ENCODE peak calls at places on chromosome 17, in four cellular contexts. One of them, this sample, is unnamed. For H3K9me3, the result is how much of the 10 kb centered on the place peaks cover.

GRCh38 chr17:29617125-29617480 is 5.6 kb downstream of the CORO6 start:
- DNase-seq in GM23248: peak
- DNase-seq in CD8-positive, alpha-beta T cell: peak
- DNase-seq in naive thymus-derived CD4-positive, alpha-beta T cell: peak
- DNase-seq in this sample: peak

GRCh38 chr17:35731932-35732805 is 730 bp downstream of the RASL10B start:
- DNase-seq in GM23248: peak
- DNase-seq in CD8-positive, alpha-beta T cell: peak
- DNase-seq in naive thymus-derived CD4-positive, alpha-beta T cell: no peak
- DNase-seq in this sample: no peak

GRCh38 chr17:14297161-14297851 is 3.6 kb upstream of the HS3ST3B1 start:
- DNase-seq in GM23248: peak
- DNase-seq in CD8-positive, alpha-beta T cell: peak
- DNase-seq in naive thymus-derived CD4-positive, alpha-beta T cell: peak
- DNase-seq in this sample: peak

GRCh38 chr17:38705803-38706624 is 941 bp downstream of the MLLT6 start:
- DNase-seq in GM23248: peak
- DNase-seq in CD8-positive, alpha-beta T cell: peak
- DNase-seq in naive thymus-derived CD4-positive, alpha-beta T cell: no peak
- DNase-seq in this sample: no peak

GRCh38 chr17:66850692-66851091 is 15.8 kb downstream of the CACNG5 start:
- DNase-seq in GM23248: no peak
- DNase-seq in CD8-positive, alpha-beta T cell: no peak
- DNase-seq in naive thymus-derived CD4-positive, alpha-beta T cell: no peak
- DNase-seq in this sample: no peak

GRCh38 chr17:63956296-63956920 is 16.3 kb downstream of the SCN4A start:
- DNase-seq in GM23248: peak
- DNase-seq in CD8-positive, alpha-beta T cell: no peak
- DNase-seq in naive thymus-derived CD4-positive, alpha-beta T cell: no peak
- DNase-seq in this sample: no peak

GRCh38 chr17:29763273-29763672 is 140.6 kb upstream of the CORO6 start:
- DNase-seq in GM23248: no peak
- DNase-seq in CD8-positive, alpha-beta T cell: no peak
- DNase-seq in naive thymus-derived CD4-positive, alpha-beta T cell: no peak
- DNase-seq in this sample: no peak

GRCh38 chr17:72376486-72377345 is 255.9 kb downstream of the SOX9 start:
- DNase-seq in GM23248: peak
- DNase-seq in CD8-positive, alpha-beta T cell: no peak
- DNase-seq in naive thymus-derived CD4-positive, alpha-beta T cell: no peak
- DNase-seq in this sample: no peak

GRCh38 chr17:50185724-50186545 is 15.5 kb downstream of the COL1A1 start:
- DNase-seq in GM23248: peak
- DNase-seq in CD8-positive, alpha-beta T cell: no peak
- DNase-seq in naive thymus-derived CD4-positive, alpha-beta T cell: no peak
- DNase-seq in this sample: no peak

GRCh38 chr17:20083460-20083859 is 74.3 kb downstream of the SPECC1 start:
- DNase-seq in GM23248: peak
- DNase-seq in CD8-positive, alpha-beta T cell: no peak
- DNase-seq in naive thymus-derived CD4-positive, alpha-beta T cell: no peak
- DNase-seq in this sample: no peak

GRCh38 chr17:66636111-66636510 is 198.8 kb upstream of the CACNG5 start:
- DNase-seq in GM23248: peak
- DNase-seq in CD8-positive, alpha-beta T cell: peak
- DNase-seq in naive thymus-derived CD4-positive, alpha-beta T cell: no peak
- DNase-seq in this sample: no peak

GRCh38 chr17:27569257-27569722 is 61.7 kb upstream of the LGALS9 start:
- DNase-seq in GM23248: peak
- DNase-seq in CD8-positive, alpha-beta T cell: peak
- DNase-seq in naive thymus-derived CD4-positive, alpha-beta T cell: peak
- DNase-seq in this sample: no peak

GRCh38 chr17:48878920-48879898 is 13.4 kb upstream of the ATP5MC1 start:
- DNase-seq in GM23248: peak
- DNase-seq in CD8-positive, alpha-beta T cell: peak
- DNase-seq in naive thymus-derived CD4-positive, alpha-beta T cell: peak
- DNase-seq in this sample: peak

GRCh38 chr17:66724581-66725341 is 110.2 kb upstream of the CACNG5 start:
- DNase-seq in GM23248: peak
- DNase-seq in CD8-positive, alpha-beta T cell: no peak
- DNase-seq in naive thymus-derived CD4-positive, alpha-beta T cell: no peak
- DNase-seq in this sample: no peak

GRCh38 chr17:31318298-31319190 is 2.9 kb downstream of the EVI2A start:
- DNase-seq in GM23248: peak
- DNase-seq in CD8-positive, alpha-beta T cell: peak
- DNase-seq in naive thymus-derived CD4-positive, alpha-beta T cell: peak
- DNase-seq in this sample: no peak

GRCh38 chr17:57908278-57908677 is 46.9 kb downstream of the CUEDC1 start:
- DNase-seq in GM23248: no peak
- DNase-seq in CD8-positive, alpha-beta T cell: no peak
- DNase-seq in naive thymus-derived CD4-positive, alpha-beta T cell: no peak
- DNase-seq in this sample: no peak

GRCh38 chr17:19386276-19386863 is 620 bp downstream of the MFAP4 start:
- DNase-seq in GM23248: peak
- DNase-seq in CD8-positive, alpha-beta T cell: no peak
- DNase-seq in naive thymus-derived CD4-positive, alpha-beta T cell: no peak
- DNase-seq in this sample: no peak

GRCh38 chr17:11986939-11987329 is 10.3 kb downstream of the ZNF18 start:
- DNase-seq in GM23248: peak
- DNase-seq in CD8-positive, alpha-beta T cell: no peak
- DNase-seq in naive thymus-derived CD4-positive, alpha-beta T cell: no peak
- DNase-seq in this sample: no peak

GRCh38 chr17:10247806-10248334 is 49.5 kb upstream of the GAS7 start:
- DNase-seq in GM23248: peak
- DNase-seq in CD8-positive, alpha-beta T cell: no peak
- DNase-seq in naive thymus-derived CD4-positive, alpha-beta T cell: no peak
- DNase-seq in this sample: no peak

GRCh38 chr17:74408262-74408661 is 23.6 kb upstream of the GPRC5C start:
- DNase-seq in GM23248: peak
- DNase-seq in CD8-positive, alpha-beta T cell: no peak
- DNase-seq in naive thymus-derived CD4-positive, alpha-beta T cell: no peak
- DNase-seq in this sample: no peak

GRCh38 chr17:63544467-63545301 is 5.6 kb upstream of the DCAF7 start:
- DNase-seq in GM23248: no peak
- DNase-seq in CD8-positive, alpha-beta T cell: no peak
- DNase-seq in naive thymus-derived CD4-positive, alpha-beta T cell: no peak
- DNase-seq in this sample: no peak

GRCh38 chr17:68649324-68649723 is 48.2 kb upstream of the FAM20A start:
- DNase-seq in GM23248: no peak
- DNase-seq in CD8-positive, alpha-beta T cell: no peak
- DNase-seq in naive thymus-derived CD4-positive, alpha-beta T cell: no peak
- DNase-seq in this sample: no peak

GRCh38 chr17:35537569-35538209 is at the start of gene SLFN12L:
- DNase-seq in GM23248: no peak
- DNase-seq in CD8-positive, alpha-beta T cell: no peak
- DNase-seq in naive thymus-derived CD4-positive, alpha-beta T cell: peak
- DNase-seq in this sample: no peak

GRCh38 chr17:9371019-9371418 is 204.6 kb downstream of the STX8 start:
- DNase-seq in GM23248: peak
- DNase-seq in CD8-positive, alpha-beta T cell: no peak
- DNase-seq in naive thymus-derived CD4-positive, alpha-beta T cell: no peak
- DNase-seq in this sample: no peak

GRCh38 chr17:76085066-76085730 is 6.2 kb downstream of the ZACN start:
- DNase-seq in GM23248: no peak
- DNase-seq in CD8-positive, alpha-beta T cell: no peak
- DNase-seq in naive thymus-derived CD4-positive, alpha-beta T cell: no peak
- DNase-seq in this sample: no peak

GRCh38 chr17:46009681-46010596 is 10.9 kb downstream of the STH start:
- DNase-seq in GM23248: no peak
- DNase-seq in CD8-positive, alpha-beta T cell: no peak
- DNase-seq in naive thymus-derived CD4-positive, alpha-beta T cell: no peak
- DNase-seq in this sample: no peak

GRCh38 chr17:30347488-30347887 is 13.6 kb upstream of the TMIGD1 start:
- DNase-seq in GM23248: no peak
- DNase-seq in CD8-positive, alpha-beta T cell: no peak
- DNase-seq in naive thymus-derived CD4-positive, alpha-beta T cell: no peak
- DNase-seq in this sample: no peak

GRCh38 chr17:47203984-47204721 is 5.0 kb upstream of the MYL4 start:
- DNase-seq in GM23248: peak
- DNase-seq in CD8-positive, alpha-beta T cell: peak
- DNase-seq in naive thymus-derived CD4-positive, alpha-beta T cell: peak
- DNase-seq in this sample: no peak

GRCh38 chr17:61645898-61646297 is 54.9 kb upstream of the NACA2 start:
- DNase-seq in GM23248: no peak
- DNase-seq in CD8-positive, alpha-beta T cell: no peak
- DNase-seq in naive thymus-derived CD4-positive, alpha-beta T cell: no peak
- DNase-seq in this sample: no peak

GRCh38 chr17:55723488-55723848 is 804 bp upstream of the TMEM100 start:
- DNase-seq in GM23248: no peak
- DNase-seq in CD8-positive, alpha-beta T cell: no peak
- DNase-seq in naive thymus-derived CD4-positive, alpha-beta T cell: no peak
- DNase-seq in this sample: no peak

GRCh38 chr17:77444653-77445029 is 303.9 kb downstream of the SEC14L1 start:
- DNase-seq in GM23248: peak
- DNase-seq in CD8-positive, alpha-beta T cell: no peak
- DNase-seq in naive thymus-derived CD4-positive, alpha-beta T cell: no peak
- DNase-seq in this sample: no peak

GRCh38 chr17:9162275-9162985 is 141.1 kb downstream of the NTN1 start:
- DNase-seq in GM23248: no peak
- DNase-seq in CD8-positive, alpha-beta T cell: no peak
- DNase-seq in naive thymus-derived CD4-positive, alpha-beta T cell: no peak
- DNase-seq in this sample: no peak

GRCh38 chr17:63378411-63379076 is 67.6 kb downstream of the CYB561 start:
- DNase-seq in GM23248: no peak
- DNase-seq in CD8-positive, alpha-beta T cell: no peak
- DNase-seq in naive thymus-derived CD4-positive, alpha-beta T cell: no peak
- DNase-seq in this sample: no peak

GRCh38 chr17:33106525-33107162 is 115.0 kb downstream of the SPACA3 start:
- DNase-seq in GM23248: peak
- DNase-seq in CD8-positive, alpha-beta T cell: no peak
- DNase-seq in naive thymus-derived CD4-positive, alpha-beta T cell: no peak
- DNase-seq in this sample: no peak

GRCh38 chr17:46025510-46025909 is 26.5 kb downstream of the STH start:
- DNase-seq in GM23248: no peak
- DNase-seq in CD8-positive, alpha-beta T cell: no peak
- DNase-seq in naive thymus-derived CD4-positive, alpha-beta T cell: no peak
- DNase-seq in this sample: no peak

GRCh38 chr17:72205357-72205756 is 84.5 kb downstream of the SOX9 start:
- DNase-seq in GM23248: no peak
- DNase-seq in CD8-positive, alpha-beta T cell: no peak
- DNase-seq in naive thymus-derived CD4-positive, alpha-beta T cell: no peak
- DNase-seq in this sample: no peak

GRCh38 chr17:74245145-74245817 is 28.8 kb upstream of the DNAI2 start:
- DNase-seq in GM23248: no peak
- DNase-seq in CD8-positive, alpha-beta T cell: no peak
- DNase-seq in naive thymus-derived CD4-positive, alpha-beta T cell: no peak
- DNase-seq in this sample: no peak

GRCh38 chr17:19002191-19002590 is 2.4 kb downstream of the FAM83G start:
- DNase-seq in GM23248: peak
- DNase-seq in CD8-positive, alpha-beta T cell: no peak
- DNase-seq in naive thymus-derived CD4-positive, alpha-beta T cell: no peak
- DNase-seq in this sample: no peak

DNA sequence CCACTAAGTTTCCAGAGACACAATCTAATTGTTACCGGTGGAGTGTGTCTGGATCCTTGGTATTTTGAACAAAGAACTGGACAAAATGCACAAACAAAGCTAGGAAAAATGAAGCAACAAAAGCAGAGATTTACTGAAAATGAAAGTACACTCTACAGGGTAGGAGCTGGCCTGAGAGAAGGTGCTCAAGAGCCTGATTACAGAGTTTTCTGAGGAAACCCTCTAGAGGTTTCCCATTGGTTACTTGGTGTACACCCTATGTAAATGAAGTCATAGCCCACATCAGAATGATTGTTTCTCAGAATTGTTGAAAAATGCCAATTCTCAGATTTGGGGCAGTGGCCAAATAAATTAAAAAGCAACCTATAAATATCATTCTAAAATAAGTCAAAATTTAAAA is 436.4 kb downstream of the KCNJ18 start:
- DNase-seq in GM23248: no peak
- DNase-seq in CD8-positive, alpha-beta T cell: no peak
- DNase-seq in naive thymus-derived CD4-positive, alpha-beta T cell: no peak
- DNase-seq in this sample: no peak
- H3K9me3 ChIP-seq in GM23248: under half
- H3K9me3 ChIP-seq in CD8-positive, alpha-beta T cell: under half
- H3K9me3 ChIP-seq in naive thymus-derived CD4-positive, alpha-beta T cell: under half
- H3K9me3 ChIP-seq in this sample: under half

DNA sequence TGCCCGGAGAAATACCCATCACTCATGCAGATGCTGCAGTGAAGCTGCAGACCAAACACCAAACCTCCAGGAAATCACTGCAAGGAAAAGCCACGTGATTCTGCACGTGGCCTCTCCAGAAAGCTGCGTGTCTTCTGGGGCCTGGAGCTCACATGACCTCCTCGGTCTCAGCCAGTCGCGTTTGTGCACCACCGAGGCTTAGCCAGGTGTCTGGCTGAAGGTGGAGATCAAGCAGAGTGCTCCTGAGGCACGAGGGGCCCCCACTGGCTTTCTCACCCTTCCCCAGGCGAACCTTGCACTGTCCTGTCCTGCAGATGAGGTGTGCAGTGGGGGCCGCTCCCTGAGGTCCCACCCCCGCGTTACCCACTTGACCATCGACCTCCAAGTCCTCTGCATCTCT is 257.3 kb downstream of the RBFOX3 start:
- DNase-seq in GM23248: no peak
- DNase-seq in CD8-positive, alpha-beta T cell: no peak
- DNase-seq in naive thymus-derived CD4-positive, alpha-beta T cell: no peak
- DNase-seq in this sample: no peak
- H3K9me3 ChIP-seq in GM23248: under half
- H3K9me3 ChIP-seq in CD8-positive, alpha-beta T cell: under half
- H3K9me3 ChIP-seq in naive thymus-derived CD4-positive, alpha-beta T cell: under half
- H3K9me3 ChIP-seq in this sample: under half

GRCh38 chr17:22718689-22719088 is 1026.4 kb downstream of the KCNJ18 start:
- DNase-seq in GM23248: no peak
- DNase-seq in CD8-positive, alpha-beta T cell: no peak
- DNase-seq in naive thymus-derived CD4-positive, alpha-beta T cell: no peak
- DNase-seq in this sample: no peak
- H3K9me3 ChIP-seq in GM23248: under half
- H3K9me3 ChIP-seq in CD8-positive, alpha-beta T cell: under half
- H3K9me3 ChIP-seq in naive thymus-derived CD4-positive, alpha-beta T cell: under half
- H3K9me3 ChIP-seq in this sample: under half

GRCh38 chr17:22410136-22410535 is 717.8 kb downstream of the KCNJ18 start:
- DNase-seq in GM23248: no peak
- DNase-seq in CD8-positive, alpha-beta T cell: no peak
- DNase-seq in naive thymus-derived CD4-positive, alpha-beta T cell: no peak
- DNase-seq in this sample: no peak

GRCh38 chr17:22409160-22409751 is 716.9 kb downstream of the KCNJ18 start:
- DNase-seq in GM23248: no peak
- DNase-seq in CD8-positive, alpha-beta T cell: no peak
- DNase-seq in naive thymus-derived CD4-positive, alpha-beta T cell: no peak
- DNase-seq in this sample: no peak

DNA sequence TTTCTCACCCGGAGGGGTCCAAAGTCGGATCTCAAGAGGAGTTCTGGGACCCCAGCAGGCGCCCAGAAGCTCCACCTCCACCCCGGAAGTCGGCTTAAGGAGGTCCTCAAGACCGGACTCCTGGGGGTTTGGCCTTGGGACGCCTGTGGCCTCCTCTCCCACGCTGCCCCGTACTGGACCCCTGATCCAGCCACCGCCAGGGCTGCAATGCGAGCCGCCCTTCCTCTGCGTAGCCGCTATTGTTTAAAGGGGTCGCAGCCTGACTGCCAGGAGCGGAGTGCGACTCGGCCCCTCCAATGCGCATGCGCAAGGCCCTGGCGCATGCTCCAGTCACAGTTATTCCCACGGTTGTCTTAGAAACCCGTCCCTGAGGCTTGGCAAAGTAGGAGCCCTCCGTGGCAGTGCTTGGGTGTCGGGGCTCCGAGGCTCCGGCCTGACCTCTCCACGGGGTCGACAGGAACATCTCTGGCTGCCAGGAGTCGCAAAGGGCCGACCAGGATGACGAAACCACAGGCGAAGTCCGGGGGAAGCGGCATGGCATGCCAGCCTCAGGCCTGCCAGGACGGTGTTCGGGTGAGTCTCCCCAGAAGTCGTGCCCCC is 719.0 kb downstream of the KCNJ18 start:
- DNase-seq in GM23248: no peak
- DNase-seq in CD8-positive, alpha-beta T cell: no peak
- DNase-seq in naive thymus-derived CD4-positive, alpha-beta T cell: no peak
- DNase-seq in this sample: no peak
- H3K9me3 ChIP-seq in GM23248: under half
- H3K9me3 ChIP-seq in CD8-positive, alpha-beta T cell: under half
- H3K9me3 ChIP-seq in naive thymus-derived CD4-positive, alpha-beta T cell: under half
- H3K9me3 ChIP-seq in this sample: under half

This sample was measured in T-helper 17 cell.